ENCODE peak calls at places on chromosomes 4 and X, in six cellular contexts. V is transverse colon; D is CD8-positive, alpha-beta memory T cell; X is suprapubic skin; Y is astrocyte of the spinal cord; E is GM12878. G is an unnamed sample.

GRCh38 chr4:77172336-77172735 is 15.3 kb downstream of the CCNG2 start:
- DNase-seq in V (no peak), D (no peak), X (no peak), Y (peak), E (no peak), G (peak)

GRCh38 chrX:153494541-153495361 is at the start of gene BGN:
- DNase-seq in V (no peak), D (no peak), X (no peak), Y (peak), E (no peak), G (no peak)

GRCh38 chrX:152865232-152865920 is 32.5 kb upstream of the ZNF185 start:
- DNase-seq in V (no peak), D (no peak), X (no peak), Y (no peak), E (no peak), G (no peak)

GRCh38 chr4:20044502-20044911 is 207.2 kb upstream of the SLIT2 start:
- DNase-seq in V (no peak), D (no peak), X (no peak), Y (peak), E (no peak), G (peak)

GRCh38 chr4:950136-951020 is 18.1 kb downstream of the TMEM175 start:
- DNase-seq in V (no peak), D (no peak), X (no peak), Y (no peak), E (no peak), G (no peak)

GRCh38 chrX:68693481-68694410 is 46.3 kb downstream of the STARD8 start:
- DNase-seq in V (peak), D (no peak), X (peak), Y (peak), E (no peak), G (peak)

GRCh38 chr4:119659576-119659975 is 31.0 kb upstream of the PDE5A start:
- DNase-seq in V (no peak), D (no peak), X (no peak), Y (peak), E (no peak), G (no peak)

GRCh38 chrX:109472939-109473713 is 8.8 kb downstream of the GUCY2F start:
- DNase-seq in V (no peak), D (no peak), X (no peak), Y (peak), E (no peak), G (peak)

GRCh38 chr4:185797596-185797995 is 14.4 kb downstream of the SORBS2 start:
- DNase-seq in V (no peak), D (no peak), X (no peak), Y (no peak), E (no peak), G (no peak)

GRCh38 chrX:55716937-55717336 is 612 bp upstream of the RRAGB start:
- DNase-seq in V (no peak), D (no peak), X (no peak), Y (no peak), E (no peak), G (no peak)

GRCh38 chrX:12890467-12890866 is 16.0 kb upstream of the TLR8 start:
- DNase-seq in V (no peak), D (no peak), X (no peak), Y (no peak), E (peak), G (no peak)

GRCh38 chrX:14899607-14900006 is 26.4 kb downstream of the MOSPD2 start:
- DNase-seq in V (no peak), D (no peak), X (no peak), Y (peak), E (no peak), G (peak)

GRCh38 chr4:107740381-107740780 is 20.3 kb upstream of the PAPSS1 start:
- DNase-seq in V (no peak), D (no peak), X (no peak), Y (peak), E (no peak), G (peak)

GRCh38 chr4:131430302-131430701 is 1718.8 kb upstream of the PCDH10 start:
- DNase-seq in V (no peak), D (no peak), X (no peak), Y (no peak), E (no peak), G (peak)

GRCh38 chr4:83947111-83947510 is 411.2 kb downstream of the GPAT3 start:
- DNase-seq in V (no peak), D (no peak), X (no peak), Y (no peak), E (no peak), G (no peak)

GRCh38 chr4:71400788-71401187 is 62.0 kb downstream of the SLC4A4 start:
- DNase-seq in V (no peak), D (no peak), X (no peak), Y (no peak), E (no peak), G (no peak)

GRCh38 chr4:43066415-43066814 is 173.9 kb downstream of the GRXCR1 start:
- DNase-seq in V (no peak), D (no peak), X (no peak), Y (no peak), E (no peak), G (peak)

GRCh38 chrX:68727696-68728095 is 80.2 kb downstream of the STARD8 start:
- DNase-seq in V (no peak), D (no peak), X (no peak), Y (no peak), E (no peak), G (no peak)

GRCh38 chrX:77953300-77953699 is 16.1 kb downstream of the PGAM4 start:
- DNase-seq in V (no peak), D (no peak), X (no peak), Y (no peak), E (no peak), G (no peak)

GRCh38 chrX:147494365-147494764 is 417.4 kb upstream of the FMR1 start:
- DNase-seq in V (no peak), D (no peak), X (no peak), Y (no peak), E (no peak), G (no peak)

GRCh38 chrX:96929036-96929435 is 45.3 kb downstream of the RPA4 start:
- DNase-seq in V (no peak), D (no peak), X (no peak), Y (no peak), E (no peak), G (peak)

GRCh38 chr4:1684756-1685603 is 867 bp upstream of the FAM53A start:
- DNase-seq in V (peak), D (no peak), X (no peak), Y (no peak), E (no peak), G (no peak)

GRCh38 chrX:39726810-39727209 is 370.9 kb downstream of the BCOR start:
- DNase-seq in V (peak), D (no peak), X (no peak), Y (peak), E (no peak), G (peak)

GRCh38 chr4:38856046-38856445 is 571 bp downstream of the TLR6 start:
- DNase-seq in V (no peak), D (no peak), X (no peak), Y (no peak), E (peak), G (no peak)

GRCh38 chr4:38856524-38857337 is at the start of gene TLR6:
- DNase-seq in V (peak), D (peak), X (no peak), Y (peak), E (peak), G (peak)

GRCh38 chr4:38858097-38858420 is 1.4 kb upstream of the TLR6 start:
- DNase-seq in V (no peak), D (no peak), X (no peak), Y (no peak), E (no peak), G (no peak)

GRCh38 chr4:38859501-38859900 is 2.9 kb upstream of the TLR6 start:
- DNase-seq in V (no peak), D (no peak), X (no peak), Y (no peak), E (no peak), G (no peak)

DNA sequence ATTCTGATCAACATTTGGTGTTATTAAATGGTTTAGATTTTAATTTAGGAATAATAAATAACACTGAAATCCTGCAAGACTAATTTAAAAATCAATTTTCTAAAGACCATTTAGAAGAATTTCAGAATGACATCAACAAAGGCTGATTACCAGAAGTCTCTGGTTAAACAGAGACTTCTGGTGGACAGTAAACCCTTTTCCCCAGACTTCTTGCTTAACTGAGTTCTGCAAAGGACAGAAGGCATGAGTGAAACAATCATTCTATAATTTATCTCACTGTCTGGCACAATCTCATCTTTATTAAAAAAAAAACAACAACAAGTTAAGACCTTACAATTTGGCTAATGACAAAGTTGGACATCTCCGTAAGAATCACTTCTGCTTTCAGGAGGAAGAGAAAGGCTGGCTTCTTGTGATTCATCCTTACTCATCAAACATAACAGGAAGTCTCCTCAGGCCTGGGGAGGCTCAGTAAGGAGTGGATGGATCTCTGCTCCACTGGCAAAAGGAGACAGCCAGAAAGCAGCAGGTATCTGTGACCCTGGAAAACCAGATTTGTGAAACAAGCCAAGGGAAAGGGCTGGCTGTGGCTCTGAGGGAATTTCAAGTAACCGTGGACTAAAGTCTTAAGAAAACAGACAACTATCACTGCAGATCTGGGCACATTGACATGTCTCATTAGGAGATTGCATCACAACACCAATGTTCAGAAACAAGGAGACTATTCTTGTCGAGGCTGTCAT is 908 bp upstream of the TLR6 start:
- DNase-seq in V (peak), D (no peak), X (no peak), Y (peak), E (peak), G (peak)
- H3K4me3 ChIP-seq in V (no peak), D (no peak), X (no peak), Y (no peak), E (no peak), G (no peak)

GRCh38 chr4:5890063-5890727 is 2.7 kb downstream of the CRMP1 start:
- DNase-seq in V (no peak), D (no peak), X (no peak), Y (peak), E (no peak), G (no peak)
- H3K4me3 ChIP-seq in V (no peak), D (no peak), X (peak), Y (no peak), E (no peak), G (no peak)

GRCh38 chr4:125547842-125548241 is 233.1 kb downstream of the FAT4 start:
- DNase-seq in V (no peak), D (no peak), X (no peak), Y (peak), E (no peak), G (no peak)
- H3K4me3 ChIP-seq in V (no peak), D (no peak), X (no peak), Y (no peak), E (no peak), G (no peak)

GRCh38 chr4:82797048-82797590 is 1.5 kb downstream of the SCD5 start:
- DNase-seq in V (no peak), D (no peak), X (no peak), Y (peak), E (no peak), G (no peak)
- H3K4me3 ChIP-seq in V (peak), D (no peak), X (peak), Y (peak), E (peak), G (peak)

GRCh38 chrX:43909159-43909558 is 26.9 kb upstream of the MAOB start:
- DNase-seq in V (no peak), D (no peak), X (no peak), Y (no peak), E (no peak), G (no peak)
- H3K4me3 ChIP-seq in V (no peak), D (no peak), X (no peak), Y (no peak), E (no peak), G (no peak)

GRCh38 chrX:50648151-50648550 is 165.8 kb downstream of the SHROOM4 start:
- DNase-seq in V (no peak), D (no peak), X (no peak), Y (no peak), E (no peak), G (peak)
- H3K4me3 ChIP-seq in V (no peak), D (no peak), X (no peak), Y (no peak), E (no peak), G (no peak)

GRCh38 chr4:61662362-61662761 is 462.2 kb downstream of the ADGRL3 start:
- DNase-seq in V (no peak), D (no peak), X (no peak), Y (no peak), E (no peak), G (no peak)

GRCh38 chr4:61661960-61662359 is 461.8 kb downstream of the ADGRL3 start:
- DNase-seq in V (no peak), D (no peak), X (no peak), Y (no peak), E (no peak), G (no peak)

GRCh38 chr4:61666248-61666647 is 466.1 kb downstream of the ADGRL3 start:
- DNase-seq in V (no peak), D (no peak), X (no peak), Y (no peak), E (no peak), G (no peak)

DNA sequence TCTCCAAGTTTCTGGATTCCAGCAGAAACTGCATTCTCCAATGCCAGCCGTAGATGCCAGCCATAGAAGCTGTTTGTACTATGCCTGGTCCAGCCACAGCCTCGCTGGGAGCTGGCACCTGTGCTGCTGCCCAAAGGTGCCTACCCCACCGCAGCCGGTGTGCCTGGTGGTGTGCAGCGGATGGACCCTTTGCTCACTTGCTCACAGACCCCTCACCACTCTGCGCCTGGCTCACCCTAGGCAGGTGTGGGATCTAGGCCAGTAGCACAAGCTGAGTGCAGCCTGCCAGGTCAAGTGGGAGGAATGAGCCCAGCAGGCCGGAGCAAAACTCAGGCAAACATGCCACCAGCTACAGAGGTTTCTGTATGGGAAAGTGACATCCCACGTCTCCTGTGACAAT is 463.2 kb downstream of the ADGRL3 start:
- DNase-seq in V (no peak), D (no peak), X (no peak), Y (no peak), E (no peak), G (no peak)
- H3K4me3 ChIP-seq in V (no peak), D (no peak), X (no peak), Y (no peak), E (no peak), G (no peak)

GRCh38 chr4:109811707-109812106 is 3.9 kb upstream of the GAR1 start:
- DNase-seq in V (no peak), D (no peak), X (no peak), Y (no peak), E (no peak), G (no peak)
- H3K4me3 ChIP-seq in V (no peak), D (no peak), X (no peak), Y (no peak), E (no peak), G (no peak)